ENCODE peak calls at places on chromosomes 4 and X, in five cellular contexts. One of them, this sample, is unnamed.

GRCh38 chrX:10110984-10111363 is 45.8 kb upstream of the CLCN4 start:
- DNase-seq in Right ventricle myocardium superior: no peak
- DNase-seq in stimulated activated CD8-positive, alpha-beta memory T cell treated with anti-CD3 and anti-CD28 coated beads, Interleukin-12 subunit alpha, Interleukin-12 subunit beta, amount 100 ng/mL, for 4 hours: peak
- DNase-seq in mucosa of gallbladder: no peak
- DNase-seq in KBM-7: peak
- DNase-seq in this sample: no peak

GRCh38 chr4:40933272-40934053 is 183.7 kb downstream of the NSUN7 start:
- DNase-seq in Right ventricle myocardium superior: no peak
- DNase-seq in stimulated activated CD8-positive, alpha-beta memory T cell treated with anti-CD3 and anti-CD28 coated beads, Interleukin-12 subunit alpha, Interleukin-12 subunit beta, amount 100 ng/mL, for 4 hours: no peak
- DNase-seq in mucosa of gallbladder: no peak
- DNase-seq in KBM-7: no peak
- DNase-seq in this sample: no peak

GRCh38 chr4:19473569-19473968 is 778.1 kb upstream of the SLIT2 start:
- DNase-seq in Right ventricle myocardium superior: no peak
- DNase-seq in stimulated activated CD8-positive, alpha-beta memory T cell treated with anti-CD3 and anti-CD28 coated beads, Interleukin-12 subunit alpha, Interleukin-12 subunit beta, amount 100 ng/mL, for 4 hours: no peak
- DNase-seq in mucosa of gallbladder: no peak
- DNase-seq in KBM-7: no peak
- DNase-seq in this sample: no peak

GRCh38 chrX:105945266-105945665 is 93.3 kb downstream of the SERPINA7 start:
- DNase-seq in Right ventricle myocardium superior: no peak
- DNase-seq in stimulated activated CD8-positive, alpha-beta memory T cell treated with anti-CD3 and anti-CD28 coated beads, Interleukin-12 subunit alpha, Interleukin-12 subunit beta, amount 100 ng/mL, for 4 hours: no peak
- DNase-seq in mucosa of gallbladder: no peak
- DNase-seq in KBM-7: no peak
- DNase-seq in this sample: no peak

GRCh38 chrX:116292183-116292582 is 121.6 kb downstream of the AGTR2 start:
- DNase-seq in Right ventricle myocardium superior: no peak
- DNase-seq in stimulated activated CD8-positive, alpha-beta memory T cell treated with anti-CD3 and anti-CD28 coated beads, Interleukin-12 subunit alpha, Interleukin-12 subunit beta, amount 100 ng/mL, for 4 hours: no peak
- DNase-seq in mucosa of gallbladder: no peak
- DNase-seq in KBM-7: no peak
- DNase-seq in this sample: no peak

GRCh38 chrX:150575415-150575814 is 7.0 kb downstream of the MTM1 start:
- DNase-seq in Right ventricle myocardium superior: no peak
- DNase-seq in stimulated activated CD8-positive, alpha-beta memory T cell treated with anti-CD3 and anti-CD28 coated beads, Interleukin-12 subunit alpha, Interleukin-12 subunit beta, amount 100 ng/mL, for 4 hours: peak
- DNase-seq in mucosa of gallbladder: no peak
- DNase-seq in KBM-7: no peak
- DNase-seq in this sample: no peak

GRCh38 chr4:116223059-116223732 is 862.2 kb downstream of the TRAM1L1 start:
- DNase-seq in Right ventricle myocardium superior: no peak
- DNase-seq in stimulated activated CD8-positive, alpha-beta memory T cell treated with anti-CD3 and anti-CD28 coated beads, Interleukin-12 subunit alpha, Interleukin-12 subunit beta, amount 100 ng/mL, for 4 hours: no peak
- DNase-seq in mucosa of gallbladder: no peak
- DNase-seq in KBM-7: no peak
- DNase-seq in this sample: no peak

GRCh38 chrX:39491548-39492297 is 606.0 kb downstream of the BCOR start:
- DNase-seq in Right ventricle myocardium superior: no peak
- DNase-seq in stimulated activated CD8-positive, alpha-beta memory T cell treated with anti-CD3 and anti-CD28 coated beads, Interleukin-12 subunit alpha, Interleukin-12 subunit beta, amount 100 ng/mL, for 4 hours: peak
- DNase-seq in mucosa of gallbladder: no peak
- DNase-seq in KBM-7: peak
- DNase-seq in this sample: peak

GRCh38 chr4:74545488-74545887 is 100.6 kb downstream of the AREG start:
- DNase-seq in Right ventricle myocardium superior: peak
- DNase-seq in stimulated activated CD8-positive, alpha-beta memory T cell treated with anti-CD3 and anti-CD28 coated beads, Interleukin-12 subunit alpha, Interleukin-12 subunit beta, amount 100 ng/mL, for 4 hours: no peak
- DNase-seq in mucosa of gallbladder: no peak
- DNase-seq in KBM-7: no peak
- DNase-seq in this sample: no peak

GRCh38 chr4:26048962-26049361 is 134.9 kb downstream of the SMIM20 start:
- DNase-seq in Right ventricle myocardium superior: no peak
- DNase-seq in stimulated activated CD8-positive, alpha-beta memory T cell treated with anti-CD3 and anti-CD28 coated beads, Interleukin-12 subunit alpha, Interleukin-12 subunit beta, amount 100 ng/mL, for 4 hours: no peak
- DNase-seq in mucosa of gallbladder: no peak
- DNase-seq in KBM-7: no peak
- DNase-seq in this sample: no peak